ENCODE peak calls at places on chromosomes 7 and 10, in nine cellular contexts. O is activated CD8-positive, alpha-beta memory T cell treated with anti-CD3 and anti-CD28 coated beads, Interleukin-2, amount 50 U/mL, for 48 hours; H is GM23248; J is naive B cell; Q is fibroblast of lung; E is GM12892; L is CD4-positive, alpha-beta memory T cell; U is T-helper 1 cell; N is stimulated activated CD4-positive, alpha-beta T cell treated with anti-CD3 and anti-CD28 coated beads, Interleukin-4, amount 100 ng/mL, for 4 hours. W is an unnamed sample.

GRCh38 chr7:3493499-3493898 is 192.4 kb downstream of the SDK1 start:
- DNase-seq in O (no peak), H (peak), J (no peak), Q (peak), E (no peak), L (no peak), U (no peak), N (no peak), W (no peak)

GRCh38 chr7:1706721-1707613 is 36.9 kb downstream of the ELFN1 start:
- DNase-seq in O (peak), H (no peak), J (no peak), Q (no peak), E (no peak), L (no peak), U (no peak), N (no peak), W (no peak)

GRCh38 chr10:14513061-14513460 is 182.3 kb upstream of the FRMD4A start:
- DNase-seq in O (no peak), H (peak), J (no peak), Q (no peak), E (no peak), L (no peak), U (no peak), N (no peak), W (no peak)

GRCh38 chr7:71348751-71349415 is 216.9 kb downstream of the GALNT17 start:
- DNase-seq in O (no peak), H (no peak), J (no peak), Q (no peak), E (no peak), L (no peak), U (no peak), N (no peak), W (no peak)

GRCh38 chr10:69446229-69446628 is 5.0 kb upstream of the TSPAN15 start:
- DNase-seq in O (no peak), H (peak), J (no peak), Q (no peak), E (no peak), L (no peak), U (no peak), N (no peak), W (no peak)

GRCh38 chr10:88754272-88754671 is 5.5 kb upstream of the LIPN start:
- DNase-seq in O (no peak), H (peak), J (no peak), Q (peak), E (no peak), L (no peak), U (no peak), N (no peak), W (no peak)

GRCh38 chr10:63120554-63120953 is 12.6 kb upstream of the NRBF2 start:
- DNase-seq in O (no peak), H (peak), J (no peak), Q (peak), E (no peak), L (no peak), U (no peak), N (no peak), W (no peak)

GRCh38 chr10:123649672-123650071 is 16.5 kb upstream of the GPR26 start:
- DNase-seq in O (no peak), H (no peak), J (no peak), Q (no peak), E (no peak), L (no peak), U (no peak), N (no peak), W (no peak)

GRCh38 chr7:74203157-74203556 is 6.6 kb upstream of the LAT2 start:
- DNase-seq in O (no peak), H (peak), J (peak), Q (peak), E (no peak), L (no peak), U (no peak), N (no peak), W (no peak)

GRCh38 chr10:108052981-108053380 is 888.5 kb upstream of the SORCS1 start:
- DNase-seq in O (no peak), H (peak), J (no peak), Q (no peak), E (no peak), L (no peak), U (no peak), N (no peak), W (no peak)

GRCh38 chr7:106317971-106318370 is 33.2 kb upstream of the NAMPT start:
- DNase-seq in O (no peak), H (no peak), J (no peak), Q (peak), E (no peak), L (no peak), U (no peak), N (no peak), W (no peak)

GRCh38 chr7:4067874-4068273 is 614.2 kb upstream of the FOXK1 start:
- DNase-seq in O (no peak), H (no peak), J (no peak), Q (no peak), E (no peak), L (no peak), U (no peak), N (no peak), W (no peak)

GRCh38 chr10:132120200-132120599 is 54.5 kb downstream of the JAKMIP3 start:
- DNase-seq in O (no peak), H (no peak), J (no peak), Q (no peak), E (no peak), L (no peak), U (no peak), N (no peak), W (no peak)

GRCh38 chr7:158431055-158431940 is 156.3 kb downstream of the PTPRN2 start:
- DNase-seq in O (no peak), H (no peak), J (no peak), Q (no peak), E (no peak), L (no peak), U (no peak), N (no peak), W (no peak)

GRCh38 chr7:92682324-92682723 is 92.1 kb upstream of the FAM133B start:
- DNase-seq in O (no peak), H (no peak), J (no peak), Q (peak), E (no peak), L (no peak), U (no peak), N (no peak), W (no peak)

GRCh38 chr7:129522088-129522970 is 20.0 kb downstream of the SMKR1 start:
- DNase-seq in O (no peak), H (peak), J (no peak), Q (no peak), E (no peak), L (no peak), U (no peak), N (no peak), W (no peak)

GRCh38 chr7:135741905-135742304 is 6.7 kb downstream of the FAM180A start:
- DNase-seq in O (no peak), H (peak), J (no peak), Q (no peak), E (no peak), L (no peak), U (no peak), N (no peak), W (no peak)

GRCh38 chr7:65371468-65371867 is 2.2 kb upstream of the ZNF92 start:
- DNase-seq in O (no peak), H (no peak), J (no peak), Q (no peak), E (no peak), L (no peak), U (no peak), N (no peak), W (no peak)

GRCh38 chr10:125881192-125881591 is at the start of gene DHX32:
- DNase-seq in O (no peak), H (no peak), J (no peak), Q (no peak), E (no peak), L (no peak), U (no peak), N (no peak), W (no peak)

GRCh38 chr10:63456437-63457210 is 9.2 kb downstream of the JMJD1C start:
- DNase-seq in O (no peak), H (peak), J (no peak), Q (peak), E (no peak), L (no peak), U (no peak), N (no peak), W (no peak)

GRCh38 chr10:91598211-91598981 is 34.5 kb downstream of the PPP1R3C start:
- DNase-seq in O (no peak), H (peak), J (no peak), Q (peak), E (no peak), L (no peak), U (no peak), N (no peak), W (no peak)

GRCh38 chr7:132410385-132410784 is 165.9 kb downstream of the PLXNA4 start:
- DNase-seq in O (no peak), H (peak), J (no peak), Q (peak), E (no peak), L (no peak), U (no peak), N (no peak), W (no peak)

GRCh38 chr10:30988831-30989458 is 42.7 kb downstream of the ZNF438 start:
- DNase-seq in O (no peak), H (no peak), J (no peak), Q (peak), E (no peak), L (no peak), U (no peak), N (no peak), W (no peak)

GRCh38 chr7:1150400-1151002 is 9.5 kb downstream of the ZFAND2A start:
- DNase-seq in O (no peak), H (no peak), J (no peak), Q (no peak), E (no peak), L (no peak), U (no peak), N (no peak), W (no peak)

GRCh38 chr10:88783734-88784133 is 18.8 kb upstream of the LIPM start:
- DNase-seq in O (no peak), H (no peak), J (no peak), Q (no peak), E (no peak), L (no peak), U (no peak), N (no peak), W (no peak)

GRCh38 chr7:150854066-150855000 is 2.0 kb downstream of the AOC1 start:
- DNase-seq in O (peak), H (no peak), J (no peak), Q (no peak), E (no peak), L (no peak), U (no peak), N (no peak), W (no peak)

GRCh38 chr10:52031771-52032170 is 282.3 kb upstream of the DKK1 start:
- DNase-seq in O (no peak), H (peak), J (no peak), Q (peak), E (no peak), L (no peak), U (no peak), N (no peak), W (no peak)

GRCh38 chr7:1850976-1851571 is 181.0 kb downstream of the ELFN1 start:
- DNase-seq in O (no peak), H (no peak), J (no peak), Q (no peak), E (no peak), L (no peak), U (no peak), N (no peak), W (no peak)

W was measured in GM06990.